ENCODE peak calls at places on chromosome 19, in seven cellular contexts. D is upper lobe of left lung, G is tibial nerve, M is fibroblast of pulmonary artery, H is cardiac fibroblast, C is tibial artery, E is SJCRH30. Y is an unnamed sample.

GRCh38 chr19:47446534-47447469 is 24.9 kb downstream of the SLC8A2 start:
- DNase-seq in D (peak), G (no peak), M (peak), H (peak), C (no peak), E (no peak), Y (peak)

GRCh38 chr19:7622933-7623685 is 6.2 kb downstream of the XAB2 start:
- DNase-seq in D (no peak), G (no peak), M (no peak), H (no peak), C (no peak), E (no peak), Y (no peak)

GRCh38 chr19:6076675-6077463 is 33.4 kb downstream of the RFX2 start:
- DNase-seq in D (no peak), G (no peak), M (peak), H (peak), C (no peak), E (no peak), Y (no peak)

GRCh38 chr19:12675940-12676339 is 5.7 kb downstream of the DHPS start:
- DNase-seq in D (no peak), G (no peak), M (no peak), H (no peak), C (no peak), E (peak), Y (no peak)

GRCh38 chr19:30443531-30444252 is 71.5 kb downstream of the ZNF536 start:
- DNase-seq in D (peak), G (no peak), M (no peak), H (no peak), C (no peak), E (no peak), Y (no peak)

GRCh38 chr19:42066075-42066754 is 3.8 kb downstream of the GRIK5 start:
- DNase-seq in D (no peak), G (no peak), M (peak), H (peak), C (no peak), E (peak), Y (peak)

GRCh38 chr19:46383171-46383815 is 30.1 kb downstream of the CCDC8 start:
- DNase-seq in D (no peak), G (no peak), M (no peak), H (no peak), C (no peak), E (no peak), Y (no peak)

GRCh38 chr19:49589391-49589790 is 1.6 kb upstream of the PRR12 start:
- DNase-seq in D (no peak), G (no peak), M (no peak), H (no peak), C (no peak), E (no peak), Y (no peak)

GRCh38 chr19:17376935-17377600 is at the start of gene PLVAP:
- DNase-seq in D (peak), G (no peak), M (no peak), H (no peak), C (no peak), E (no peak), Y (no peak)

GRCh38 chr19:55255618-55256423 is 3.0 kb downstream of the PPP6R1 start:
- DNase-seq in D (no peak), G (no peak), M (peak), H (peak), C (no peak), E (no peak), Y (peak)

GRCh38 chr19:19465436-19466070 is 49.8 kb downstream of the TSSK6 start:
- DNase-seq in D (no peak), G (no peak), M (no peak), H (no peak), C (no peak), E (no peak), Y (no peak)
- H3K4me3 ChIP-seq in D (no peak), G (no peak), M (no peak), H (no peak), C (no peak), E (no peak), Y (no peak)

DNA sequence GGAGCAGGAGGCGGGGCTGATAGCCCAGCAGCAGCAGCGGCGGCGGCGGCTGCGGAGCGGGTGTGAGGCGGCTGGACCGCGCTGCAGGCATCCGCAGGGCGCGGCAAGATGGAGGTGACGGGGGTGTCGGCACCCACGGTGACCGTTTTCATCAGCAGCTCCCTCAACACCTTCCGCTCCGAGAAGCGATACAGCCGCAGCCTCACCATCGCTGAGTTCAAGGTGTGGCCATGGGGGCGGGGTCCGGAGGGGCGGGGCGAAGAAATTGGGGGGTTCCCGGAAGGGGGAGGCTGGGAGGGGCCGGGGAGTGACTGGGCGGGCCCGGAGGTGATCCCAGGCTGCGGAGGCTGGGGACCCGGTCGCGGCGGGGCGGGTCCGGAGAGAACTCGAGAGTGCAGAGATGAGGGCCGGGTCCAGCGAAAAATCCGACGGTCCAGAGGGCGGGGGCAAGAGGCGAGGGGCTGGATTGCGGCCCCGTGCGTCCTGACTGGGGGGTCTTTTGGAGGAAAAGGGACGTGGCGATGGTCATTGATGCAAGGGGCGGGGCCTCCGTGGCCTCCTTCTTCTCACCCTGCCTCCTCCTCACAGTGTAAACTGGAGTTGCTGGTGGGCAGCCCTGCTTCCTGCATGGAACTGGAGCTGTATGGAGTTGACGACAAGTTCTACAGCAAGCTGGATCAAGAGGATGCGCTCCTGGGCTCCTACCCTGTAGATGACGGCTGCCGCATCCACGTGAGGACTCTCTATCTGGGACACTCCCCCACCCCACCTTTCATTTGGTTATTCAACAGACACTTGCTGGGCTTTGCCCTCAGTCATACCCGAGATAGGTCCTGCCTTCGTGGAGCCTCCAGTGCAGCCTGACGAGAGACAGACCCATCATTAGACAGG is at the start of gene TBCB:
- DNase-seq in D (peak), G (peak), M (peak), H (peak), C (peak), E (no peak), Y (no peak)
- H3K4me3 ChIP-seq in D (peak), G (peak), M (peak), H (peak), C (peak), E (peak), Y (peak)

DNA sequence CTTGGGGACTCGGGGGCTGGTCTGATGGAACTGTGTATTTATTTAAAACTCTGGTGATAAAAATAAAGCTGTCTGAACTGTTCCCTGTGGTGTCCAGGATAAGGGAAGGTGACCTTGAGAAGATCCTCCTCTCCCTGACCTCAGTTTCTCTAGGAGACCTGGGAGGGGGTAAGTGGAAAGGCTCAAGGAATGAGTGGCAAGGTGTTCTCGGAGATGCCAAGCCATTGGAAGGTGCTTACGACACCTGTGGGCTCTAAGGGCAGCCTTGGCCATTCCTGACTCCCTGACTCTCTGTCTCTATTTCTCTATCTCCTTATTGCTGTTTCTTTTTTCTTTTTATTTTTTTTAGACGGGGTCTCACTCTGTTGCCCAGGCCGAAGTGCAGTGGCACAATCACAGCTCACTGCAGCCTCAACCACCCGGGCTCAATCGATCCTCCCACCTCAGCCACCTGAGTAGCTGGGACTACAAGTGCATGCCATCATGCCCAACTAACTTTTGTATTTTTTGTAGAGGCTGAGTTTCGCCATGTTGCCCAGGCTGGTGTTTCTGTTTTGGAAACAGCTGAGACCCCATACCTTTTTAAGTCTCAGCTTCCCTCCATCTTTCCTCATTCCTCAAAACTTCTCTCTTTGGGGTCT is 3.3 kb downstream of the GDF15 start:
- DNase-seq in D (no peak), G (no peak), M (no peak), H (no peak), C (no peak), E (no peak), Y (no peak)
- H3K4me3 ChIP-seq in D (no peak), G (no peak), M (peak), H (peak), C (no peak), E (no peak), Y (no peak)

GRCh38 chr19:3366761-3367571 is 583 bp downstream of the NFIC start:
- DNase-seq in D (peak), G (no peak), M (no peak), H (no peak), C (peak), E (peak), Y (no peak)

GRCh38 chr19:3364501-3364858 is 1.9 kb upstream of the NFIC start:
- DNase-seq in D (no peak), G (no peak), M (no peak), H (no peak), C (no peak), E (no peak), Y (no peak)

GRCh38 chr19:3365093-3365446 is 1.3 kb upstream of the NFIC start:
- DNase-seq in D (no peak), G (no peak), M (no peak), H (no peak), C (no peak), E (no peak), Y (no peak)

GRCh38 chr19:3366104-3366760 is at the start of gene NFIC:
- DNase-seq in D (peak), G (peak), M (peak), H (peak), C (peak), E (peak), Y (no peak)

GRCh38 chr19:3365447-3366103 is 808 bp upstream of the NFIC start:
- DNase-seq in D (peak), G (no peak), M (peak), H (peak), C (peak), E (peak), Y (no peak)
- H3K4me3 ChIP-seq in D (peak), G (peak), M (peak), H (peak), C (peak), E (peak), Y (no peak)

GRCh38 chr19:14138576-14139265 is 2.3 kb upstream of the ASF1B start:
- DNase-seq in D (no peak), G (no peak), M (peak), H (peak), C (no peak), E (no peak), Y (no peak)
- H3K4me3 ChIP-seq in D (no peak), G (no peak), M (no peak), H (no peak), C (no peak), E (no peak), Y (no peak)

Y was measured in Jurkat, Clone E6-1.